ENCODE peak calls at places on chromosomes 12 and 14, in eight cellular contexts. N is foreskin fibroblast, Q is HFF-Myc, W is ovary, E is choroid plexus epithelial cell, F is cardiac fibroblast, G is fibroblast of the aortic adventitia, S is transverse colon. U is an unnamed sample.

GRCh38 chr12:67720383-67720856 is 71.9 kb downstream of the DYRK2 start:
- DNase-seq in N (peak; percentile 68), Q (peak; percentile 97), W (no peak), E (peak; percentile 82), F (peak; percentile 39), G (peak; percentile 78), S (no peak), U (peak; percentile 83)

GRCh38 chr14:96567289-96567899 is 65.2 kb downstream of the PAPOLA start:
- DNase-seq in N (no peak), Q (no peak), W (no peak), E (peak; percentile 66), F (peak; percentile 62), G (peak; percentile 62), S (no peak), U (peak; percentile 45)

GRCh38 chr12:50078281-50078680 is 6.9 kb upstream of the SMARCD1 start:
- DNase-seq in N (no peak), Q (no peak), W (no peak), E (no peak), F (no peak), G (no peak), S (no peak), U (no peak)

GRCh38 chr12:71385155-71385554 is 54.4 kb upstream of the LGR5 start:
- DNase-seq in N (no peak), Q (no peak), W (no peak), E (no peak), F (no peak), G (no peak), S (no peak), U (no peak)

GRCh38 chr14:29233188-29233587 is 466.6 kb downstream of the FOXG1 start:
- DNase-seq in N (no peak), Q (no peak), W (no peak), E (no peak), F (no peak), G (no peak), S (no peak), U (no peak)

GRCh38 chr12:47249719-47250506 is 170.2 kb upstream of the AMIGO2 start:
- DNase-seq in N (no peak), Q (no peak), W (no peak), E (no peak), F (peak; percentile 75), G (peak; percentile 59), S (no peak), U (no peak)

GRCh38 chr14:73457935-73458218 is 469 bp downstream of the NUMB start:
- DNase-seq in N (no peak), Q (no peak), W (peak; percentile 56), E (no peak), F (no peak), G (no peak), S (peak; percentile 58), U (no peak)

GRCh38 chr12:6323340-6323994 is 13.0 kb downstream of the PLEKHG6 start:
- DNase-seq in N (peak; percentile 90), Q (peak; percentile 90), W (peak; percentile 61), E (peak; percentile 95), F (peak; percentile 97), G (peak; percentile 97), S (no peak), U (peak; percentile 92)

GRCh38 chr12:100128509-100128908 is 14.2 kb downstream of the BLTP3B start:
- DNase-seq in N (peak; percentile 54), Q (peak; percentile 22), W (peak; percentile 44), E (peak; percentile 65), F (peak; percentile 74), G (peak; percentile 57), S (peak; percentile 29), U (peak; percentile 70)

GRCh38 chr12:54026640-54027441 is 1.4 kb upstream of the HOXC6 start:
- DNase-seq in N (no peak), Q (no peak), W (no peak), E (no peak), F (no peak), G (no peak), S (no peak), U (no peak)

GRCh38 chr12:76792828-76793227 is 28.9 kb downstream of the ZDHHC17 start:
- DNase-seq in N (no peak), Q (no peak), W (no peak), E (no peak), F (no peak), G (no peak), S (no peak), U (no peak)

GRCh38 chr12:106722854-106723253 is 51.6 kb upstream of the RIC8B start:
- DNase-seq in N (no peak), Q (no peak), W (no peak), E (no peak), F (no peak), G (no peak), S (no peak), U (no peak)

GRCh38 chr12:110247340-110248095 is 33.5 kb upstream of the ATP2A2 start:
- DNase-seq in N (no peak), Q (no peak), W (no peak), E (peak; percentile 45), F (no peak), G (no peak), S (peak; percentile 84), U (no peak)

GRCh38 chr12:78887008-78887407 is 22.4 kb downstream of the SYT1 start:
- DNase-seq in N (peak; percentile 53), Q (no peak), W (no peak), E (peak; percentile 89), F (peak; percentile 81), G (peak; percentile 98), S (no peak), U (peak; percentile 67)

GRCh38 chr14:37598085-37598972 is 2.9 kb downstream of the TTC6 start:
- DNase-seq in N (no peak), Q (no peak), W (no peak), E (no peak), F (no peak), G (no peak), S (peak; percentile 71), U (no peak)

GRCh38 chr12:78584695-78585094 is 279.9 kb upstream of the SYT1 start:
- DNase-seq in N (no peak), Q (peak; percentile 4), W (no peak), E (peak; percentile 35), F (peak; percentile 6), G (peak; percentile 8), S (no peak), U (peak; percentile 2)

GRCh38 chr12:28443337-28443736 is 253.1 kb downstream of the CCDC91 start:
- DNase-seq in N (no peak), Q (no peak), W (no peak), E (no peak), F (no peak), G (no peak), S (no peak), U (no peak)

DNA sequence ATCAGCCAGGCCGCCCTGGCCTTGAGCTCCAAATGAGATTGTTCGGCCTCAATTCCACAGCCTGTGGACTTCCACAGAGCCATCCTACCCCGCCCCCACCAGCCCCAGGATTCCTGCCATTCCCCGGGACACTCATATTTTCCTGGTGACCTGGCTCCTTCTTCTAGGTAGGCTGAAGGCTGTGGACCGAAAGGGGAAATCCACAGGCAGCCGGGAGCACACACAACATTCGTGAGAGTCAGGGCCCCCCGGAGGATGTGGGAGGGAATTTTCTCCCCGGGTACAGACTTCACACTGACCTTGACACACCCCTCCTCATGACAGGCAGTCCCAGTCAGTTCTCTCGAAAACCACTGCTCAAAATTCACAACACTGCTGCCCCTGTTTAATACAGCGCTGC is 39.9 kb downstream of the RIN3 start:
- DNase-seq in N (no peak), Q (no peak), W (peak; percentile 79), E (peak; percentile 71), F (peak; percentile 60), G (peak; percentile 63), S (no peak), U (peak; percentile 43)
- TF ChIP-seq CTCF in N (no peak), Q (peak; percentile 24), W (no peak), E (peak; percentile 43), F (peak; percentile 16), G (peak; percentile 14), S (no peak), U (peak; percentile 29)

DNA sequence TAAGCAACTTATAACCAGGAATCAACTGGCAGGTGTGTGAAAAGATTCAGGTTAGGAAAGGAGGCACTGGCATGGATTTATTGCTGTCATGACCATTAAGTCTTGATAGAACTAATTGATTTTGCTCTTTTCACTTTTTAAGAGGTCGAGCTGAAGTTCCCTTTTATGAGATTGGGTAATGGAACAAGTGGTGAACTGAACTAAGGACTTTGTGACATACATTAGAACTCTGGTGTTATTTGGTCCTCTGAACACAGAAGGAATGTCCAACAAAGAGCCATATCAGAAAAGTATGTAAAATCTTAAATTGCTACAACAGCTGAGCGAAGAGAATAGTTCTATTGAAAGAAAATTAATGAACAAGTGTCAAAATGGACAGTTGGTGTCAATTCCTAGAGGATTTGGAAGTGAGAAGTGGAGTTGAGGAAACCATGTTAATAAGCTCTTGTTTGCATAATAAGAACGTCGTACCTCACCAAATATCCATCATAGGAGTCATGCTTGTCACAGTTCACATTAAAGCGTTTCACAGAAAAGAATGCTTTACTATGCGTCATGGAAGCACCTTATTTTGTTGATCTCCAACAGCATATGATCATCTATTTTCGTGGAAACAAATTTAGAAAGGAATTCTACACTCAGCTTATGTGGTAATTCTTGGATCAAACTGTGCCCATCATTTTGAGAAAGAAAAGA is 8.4 kb upstream of the MYF6 start:
- DNase-seq in N (no peak), Q (no peak), W (no peak), E (no peak), F (no peak), G (no peak), S (no peak), U (no peak)
- H3K4me3 ChIP-seq in N (no peak overlapping the region), Q (no peak overlapping the region), W (no peak overlapping the region), E (no peak overlapping the region), F (no peak overlapping the region), G (no peak overlapping the region), S (no peak overlapping the region), U (no peak overlapping the region)

DNA sequence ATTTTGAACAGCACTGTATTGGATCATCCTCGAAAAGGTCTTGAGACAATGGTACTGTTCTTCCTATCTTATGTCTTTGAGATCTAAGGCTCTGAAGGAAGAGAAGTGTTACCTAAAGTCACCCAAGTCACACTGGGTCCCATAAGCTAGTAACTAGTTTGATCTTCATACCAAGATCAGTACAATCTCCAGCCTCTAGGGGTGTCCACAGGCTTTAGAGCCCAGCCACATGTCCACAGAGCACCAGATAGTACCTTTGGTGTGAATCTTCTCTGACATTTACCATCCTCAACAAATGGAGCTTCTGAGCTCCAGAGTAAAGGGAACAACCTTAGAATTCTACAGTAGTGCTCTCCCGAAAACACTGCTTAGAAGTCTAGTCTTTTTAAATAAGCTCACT is 78.7 kb downstream of the KSR2 start:
- DNase-seq in N (no peak), Q (no peak), W (no peak), E (no peak), F (no peak), G (no peak), S (no peak), U (no peak)
- TF ChIP-seq CTCF in N (peak; percentile 4), Q (no peak), W (no peak), E (no peak), F (peak; percentile 2), G (no peak), S (no peak), U (no peak)

DNA sequence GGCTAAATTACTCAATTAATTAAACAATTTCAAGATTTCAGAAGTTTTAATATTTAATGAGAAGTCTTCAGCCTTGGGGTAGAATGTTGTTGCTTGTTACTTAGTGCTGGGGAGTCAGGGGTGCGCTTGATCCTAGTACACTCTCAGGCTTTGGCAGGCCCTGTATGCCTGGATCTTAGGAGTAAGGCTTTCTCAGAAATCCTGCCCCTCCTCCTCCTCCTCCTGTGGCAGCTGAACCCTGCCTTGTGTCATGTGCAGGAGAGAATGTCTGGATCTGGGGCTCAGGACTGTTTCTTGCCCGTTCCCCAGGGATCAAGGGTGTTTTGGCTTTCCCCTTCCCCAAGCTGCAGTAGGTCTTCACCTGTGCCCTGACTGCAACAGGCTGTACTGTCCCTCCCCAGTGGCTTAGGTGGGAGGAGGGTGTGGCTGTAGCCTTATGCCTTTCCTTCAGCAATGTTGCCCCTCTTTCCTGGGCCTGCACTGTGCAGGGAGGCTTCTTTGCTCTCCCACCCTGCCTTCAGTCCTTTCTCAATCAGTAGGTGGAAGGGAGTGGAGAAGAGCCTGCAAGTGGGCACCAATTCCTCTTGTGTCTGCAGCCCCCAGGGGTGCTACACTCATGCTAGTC is 108.2 kb downstream of the SLC38A6 start:
- DNase-seq in N (no peak), Q (no peak), W (no peak), E (no peak), F (no peak), G (no peak), S (no peak), U (no peak)
- H3K4me3 ChIP-seq in N (no peak overlapping the region), Q (no peak overlapping the region), W (no peak overlapping the region), E (no peak overlapping the region), F (no peak overlapping the region), G (no peak overlapping the region), S (no peak overlapping the region), U (no peak overlapping the region)